ENCODE peak calls at places on chromosome 6, in nine cellular contexts. L is breast epithelium, H is endothelial cell of umbilical vein, G is prostate gland, I is stomach, F is sigmoid colon, N is GM12891, Z is suprapubic skin, O is H1. M is an unnamed sample.

GRCh38 chr6:162862462-162862861 is 134.7 kb downstream of the PACRG start:
- DNase-seq in F (no peak), N (no peak), G (no peak), L (no peak), H (no peak), O (no peak), Z (no peak), I (no peak), M (no peak)

GRCh38 chr6:1535295-1535694 is 74.4 kb upstream of the FOXC1 start:
- DNase-seq in G (no peak), F (no peak), H (no peak), L (no peak), O (no peak), Z (no peak), N (no peak), I (no peak), M (no peak)

GRCh38 chr6:46933751-46934150 is 12.0 kb upstream of the ADGRF5 start:
- DNase-seq in L (no peak), I (no peak), H (no peak), G (no peak), F (no peak), N (no peak), O (no peak), Z (no peak), M (no peak)

GRCh38 chr6:39309942-39310531 is 4.2 kb downstream of the KCNK17 start:
- DNase-seq in F (peak), N (peak), L (peak), I (peak), H (peak), G (peak), Z (peak), O (peak), M (peak)

GRCh38 chr6:76612818-76613452 is 540.5 kb upstream of the IMPG1 start:
- DNase-seq in Z (no peak), F (no peak), O (no peak), I (no peak), L (no peak), N (no peak), H (no peak), G (no peak), M (no peak)

GRCh38 chr6:133724726-133725125 is 164.2 kb upstream of the TCF21 start:
- DNase-seq in H (no peak), Z (no peak), N (no peak), I (no peak), L (no peak), F (no peak), O (no peak), G (no peak), M (no peak)

GRCh38 chr6:16706029-16706428 is 55.2 kb downstream of the ATXN1 start:
- DNase-seq in L (no peak), O (no peak), Z (no peak), F (no peak), G (no peak), I (no peak), H (no peak), N (no peak), M (no peak)

GRCh38 chr6:148472495-148473105 is 130.0 kb downstream of the SASH1 start:
- DNase-seq in H (no peak), G (no peak), I (no peak), O (no peak), L (no peak), F (no peak), Z (no peak), N (no peak), M (no peak)

GRCh38 chr6:83231146-83231545 is 38.0 kb downstream of the RWDD2A start:
- DNase-seq in I (no peak), G (no peak), F (no peak), Z (no peak), O (no peak), L (no peak), N (no peak), H (no peak), M (no peak)

GRCh38 chr6:136069119-136069518 is 181.0 kb downstream of the MTFR2 start:
- DNase-seq in N (no peak), O (no peak), G (no peak), H (peak), I (no peak), Z (no peak), F (no peak), L (no peak), M (no peak)

GRCh38 chr6:137722749-137723272 is 144.2 kb upstream of the TNFAIP3 start:
- DNase-seq in H (no peak), Z (no peak), O (no peak), L (no peak), F (no peak), G (no peak), N (no peak), I (no peak), M (no peak)

GRCh38 chr6:126773122-126773805 is 345.2 kb upstream of the RSPO3 start:
- DNase-seq in Z (no peak), N (no peak), F (no peak), I (no peak), O (no peak), H (peak), L (no peak), G (no peak), M (no peak)

GRCh38 chr6:43644940-43645612 is at the start of gene RSPH9:
- DNase-seq in Z (peak), O (peak), H (peak), I (peak), G (peak), F (peak), N (peak), L (no peak), M (peak)

DNA sequence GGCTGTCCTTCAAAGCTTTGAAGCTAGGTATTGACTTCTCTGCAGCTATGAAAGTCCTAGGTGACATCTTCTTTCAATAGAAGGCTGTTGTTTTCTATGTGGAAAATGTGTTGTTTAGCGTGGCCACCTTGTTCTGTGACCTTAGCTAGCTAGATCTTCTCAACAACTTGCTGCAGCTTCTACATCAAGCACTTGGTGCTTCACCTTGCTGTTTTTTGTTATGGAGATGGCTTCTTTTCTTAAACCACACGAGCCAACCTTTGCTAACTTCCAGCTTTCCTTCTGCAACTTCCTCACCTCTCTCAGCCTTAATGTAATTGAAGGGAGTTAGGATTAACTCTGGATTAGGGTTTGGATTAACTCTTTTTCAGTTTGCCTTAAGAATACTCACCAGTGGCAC is 128.6 kb upstream of the MMS22L start:
- DNase-seq in H (no peak), F (no peak), I (no peak), N (no peak), L (no peak), O (no peak), Z (no peak), G (no peak), M (no peak)
- TF ChIP-seq POLR2A in H (no peak), F (no peak), I (no peak), N (no peak), L (no peak), O (no peak), Z (no peak), G (no peak), M (no peak)

DNA sequence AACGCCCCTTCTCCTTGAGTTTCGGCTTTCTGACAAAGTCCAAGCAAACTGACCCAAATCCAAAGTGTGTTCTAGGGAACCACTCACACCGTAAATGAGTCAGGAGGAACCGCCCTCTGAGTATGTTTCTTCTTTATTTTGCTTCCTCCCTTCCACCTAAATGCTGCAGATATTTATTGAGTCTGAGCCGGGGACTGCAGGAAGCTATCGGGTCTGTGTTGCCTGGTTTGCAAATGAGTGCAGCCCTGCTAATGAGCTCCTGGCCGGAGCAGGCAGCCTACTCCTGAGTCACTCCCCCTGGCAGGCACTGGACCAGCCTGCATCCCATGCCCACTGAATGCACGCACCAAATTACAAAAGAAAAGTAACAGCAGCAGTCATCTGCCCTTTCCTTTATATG is 323.6 kb upstream of the JARID2 start:
- DNase-seq in G (no peak), H (no peak), I (no peak), L (no peak), Z (no peak), N (no peak), O (no peak), F (peak), M (no peak)
- TF ChIP-seq POLR2AphosphoS5 in G (no peak), H (no peak), I (no peak), L (no peak), Z (no peak), N (no peak), O (no peak), F (no peak), M (no peak)

DNA sequence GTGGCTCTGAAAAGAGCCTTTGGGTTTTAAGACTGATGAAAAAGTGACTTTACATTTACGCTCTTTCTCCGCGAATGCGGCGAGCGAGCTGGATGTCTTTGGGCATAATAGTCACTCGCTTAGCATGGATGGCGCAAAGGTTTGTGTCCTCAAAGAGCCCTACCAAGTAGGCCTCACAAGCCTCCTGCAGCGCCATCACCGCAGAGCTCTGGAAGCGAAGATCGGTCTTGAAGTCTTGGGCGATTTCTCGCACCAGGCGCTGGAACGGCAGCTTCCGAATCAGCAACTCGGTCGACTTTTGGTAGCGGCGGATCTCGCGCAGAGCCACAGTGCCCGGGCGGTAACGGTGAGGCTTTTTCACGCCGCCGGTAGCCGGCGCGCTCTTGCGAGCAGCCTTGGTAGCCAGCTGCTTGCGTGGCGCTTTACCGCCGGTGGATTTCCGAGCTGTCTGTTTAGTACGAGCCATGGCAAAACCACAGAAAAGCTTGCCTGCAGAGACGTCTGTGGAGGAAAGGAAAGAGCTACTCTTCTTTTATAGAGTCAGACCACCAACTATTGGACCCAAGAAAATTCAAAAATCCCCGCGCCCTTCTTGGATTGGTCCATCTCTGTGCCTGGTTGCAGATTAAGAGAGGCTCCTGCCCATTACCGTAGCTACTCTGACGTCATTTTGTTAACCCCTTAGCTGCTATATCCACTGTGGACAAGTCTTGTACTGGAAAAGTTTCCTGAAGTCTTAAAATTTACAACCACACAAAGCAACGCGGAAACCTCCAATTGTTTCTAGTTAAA is 55.4 kb upstream of the HFE start:
- DNase-seq in Z (peak), G (peak), O (peak), N (no peak), H (peak), F (peak), L (no peak), I (peak), M (peak)
- TF ChIP-seq POLR2A in Z (no peak), G (peak), O (peak), N (peak), H (peak), F (no peak), L (no peak), I (no peak), M (peak)

GRCh38 chr6:89939144-89939543 is 44.9 kb downstream of the GJA10 start:
- DNase-seq in G (no peak), O (no peak), F (no peak), L (no peak), I (no peak), N (no peak), Z (no peak), H (no peak), M (no peak)
- TF ChIP-seq POLR2AphosphoS5 in G (no peak), O (no peak), F (no peak), L (no peak), I (no peak), N (no peak), Z (no peak), H (no peak), M (no peak)

GRCh38 chr6:150316936-150317335 is 51.9 kb upstream of the IYD start:
- DNase-seq in Z (no peak), O (no peak), H (no peak), L (no peak), F (no peak), I (no peak), G (no peak), N (no peak), M (no peak)
- TF ChIP-seq POLR2A in Z (no peak), O (no peak), H (no peak), L (no peak), F (no peak), I (no peak), G (no peak), N (no peak), M (no peak)

GRCh38 chr6:157982297-157982579 is 575 bp downstream of the SYNJ2 start:
- DNase-seq in O (no peak), I (peak), L (peak), H (peak), F (peak), G (peak), Z (no peak), N (peak), M (no peak)

GRCh38 chr6:157984165-157984564 is 2.5 kb downstream of the SYNJ2 start:
- DNase-seq in O (no peak), N (no peak), I (no peak), L (no peak), Z (no peak), G (no peak), H (no peak), F (no peak), M (no peak)

GRCh38 chr6:157981395-157982296 is at the start of gene SYNJ2:
- DNase-seq in H (peak), I (peak), Z (peak), G (peak), N (peak), F (peak), O (peak), L (peak), M (peak)

GRCh38 chr6:157983439-157984119 is 1.9 kb downstream of the SYNJ2 start:
- DNase-seq in O (no peak), L (peak), I (no peak), H (no peak), F (peak), G (no peak), N (no peak), Z (no peak), M (no peak)

GRCh38 chr6:157982580-157983438 is 1.1 kb downstream of the SYNJ2 start:
- DNase-seq in F (peak), H (peak), N (no peak), O (no peak), L (peak), Z (no peak), I (no peak), G (no peak), M (no peak)
- TF ChIP-seq POLR2AphosphoS5 in F (no peak), H (no peak), N (no peak), O (no peak), L (peak), Z (no peak), I (no peak), G (no peak), M (no peak)

DNA sequence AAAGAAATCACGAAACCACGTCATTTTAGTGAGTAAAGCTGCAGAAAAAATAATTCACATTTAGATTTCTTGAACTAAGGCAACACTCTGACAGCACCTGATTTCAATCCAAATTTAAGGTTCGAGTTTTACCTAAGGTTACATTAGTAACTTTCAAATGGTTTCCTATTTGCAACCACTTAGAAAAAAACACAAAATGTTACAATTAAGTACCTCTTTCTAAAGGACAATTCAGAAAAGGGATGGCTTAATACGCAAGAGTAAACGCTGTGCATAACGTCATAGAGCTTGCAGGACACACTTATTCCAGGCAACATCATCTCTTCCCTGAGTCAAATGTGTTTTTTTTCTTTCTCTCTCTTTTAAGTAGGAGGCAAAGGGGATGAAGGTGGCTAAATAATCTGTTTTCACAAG is 86.1 kb downstream of the SESN1 start:
- DNase-seq in G (no peak), L (no peak), F (no peak), H (no peak), I (no peak), O (no peak), N (no peak), Z (no peak), M (no peak)
- TF ChIP-seq POLR2A in G (no peak), L (no peak), F (no peak), H (no peak), I (no peak), O (no peak), N (no peak), Z (no peak), M (no peak)

DNA sequence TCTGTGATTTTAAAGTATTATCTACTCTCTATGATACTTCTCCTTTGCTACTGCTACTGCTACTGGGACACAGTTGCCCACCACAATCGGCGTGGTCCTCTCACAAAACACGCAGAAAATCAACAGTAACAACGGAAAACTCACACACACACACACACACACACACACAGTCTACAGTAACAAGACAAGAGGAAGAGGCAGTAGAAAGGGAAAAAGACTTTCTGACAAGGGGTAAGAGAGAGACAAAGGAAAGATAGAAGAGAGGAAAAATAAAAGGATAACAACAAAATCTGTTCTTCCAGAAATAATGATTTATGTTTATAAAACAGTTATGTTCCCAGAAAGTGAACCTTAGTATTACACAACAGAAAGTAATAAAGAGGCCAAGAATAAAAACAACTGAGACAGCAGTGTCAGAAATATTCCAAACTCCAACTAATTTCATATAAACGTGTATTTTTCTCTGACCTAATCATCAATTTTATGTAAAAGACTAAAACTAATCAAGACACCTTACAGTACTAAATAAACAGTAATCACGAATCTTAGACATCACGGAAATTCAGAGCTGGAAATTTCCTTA is 2.9 kb downstream of the RANBP9 start:
- DNase-seq in L (no peak), F (no peak), G (no peak), H (peak), N (no peak), O (no peak), I (no peak), Z (no peak), M (no peak)
- TF ChIP-seq POLR2AphosphoS5 in L (no peak), F (no peak), G (no peak), H (no peak), N (no peak), O (no peak), I (no peak), Z (no peak), M (no peak)

GRCh38 chr6:112563368-112563767 is 216.2 kb downstream of the RFPL4B start:
- DNase-seq in H (peak), I (no peak), G (no peak), F (no peak), L (no peak), O (peak), N (no peak), Z (no peak), M (no peak)
- TF ChIP-seq POLR2A in H (no peak), I (no peak), G (no peak), F (no peak), L (no peak), O (no peak), N (no peak), Z (no peak), M (no peak)

DNA sequence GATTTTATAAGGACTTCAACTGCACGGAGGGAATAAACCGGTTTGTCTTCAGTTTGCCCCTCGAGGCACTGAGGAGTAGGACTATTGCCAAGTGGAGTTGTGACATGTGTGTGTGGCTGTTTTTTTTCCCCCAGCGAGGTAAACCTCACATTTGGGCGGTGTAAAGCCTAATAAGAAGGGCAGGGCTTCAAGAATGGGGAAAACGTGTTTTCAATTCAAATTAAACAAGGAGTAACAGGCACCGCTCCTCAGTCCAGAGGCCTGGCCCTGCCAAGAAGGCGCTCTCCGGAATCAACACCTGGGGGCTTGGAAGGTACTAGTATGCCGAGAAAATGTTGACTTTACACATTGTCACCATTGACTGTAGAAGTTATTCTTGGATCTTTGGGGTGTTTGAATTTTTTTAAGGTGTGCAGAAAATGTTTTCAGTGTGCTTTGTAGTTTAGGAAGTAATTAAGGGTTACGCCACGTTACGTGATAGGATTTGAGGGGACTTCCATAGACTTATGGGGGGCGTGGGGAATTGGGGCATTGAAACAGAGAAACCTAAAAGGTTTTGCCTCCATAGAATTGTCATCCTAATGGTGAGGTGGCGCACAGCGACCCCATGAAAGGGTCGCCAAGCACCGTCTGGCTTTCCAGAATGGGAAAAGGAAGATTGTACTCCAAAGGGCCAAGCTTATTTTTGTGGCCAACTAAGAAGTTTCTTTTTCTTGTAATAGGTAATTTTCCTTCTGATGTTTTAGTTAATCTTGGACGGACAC is 802 bp downstream of the ADGRG6 start:
- DNase-seq in G (peak), H (peak), I (no peak), Z (peak), L (peak), O (no peak), N (no peak), F (no peak), M (no peak)
- TF ChIP-seq POLR2AphosphoS5 in G (peak), H (no peak), I (no peak), Z (no peak), L (no peak), O (no peak), N (no peak), F (no peak), M (no peak)

M was measured in GM12892.